ENCODE peak calls at places on chromosomes 1 and 21, in ten cellular contexts. A is GM06990, G is lower lobe of right lung, Y is AG10803, H is epithelial cell of esophagus, O is fibroblast of the aortic adventitia, L is A549, R is dorsolateral prefrontal cortex, X is A673, Z is B cell. P is an unnamed sample.

GRCh38 chr1:158329807-158330206 is 1.5 kb downstream of the CD1B start:
- DNase-seq in O (no peak), Y (no peak), G (no peak), X (peak), L (peak), H (peak), Z (peak), R (no peak), A (no peak), P (no peak)

GRCh38 chr21:37563641-37564340 is 197.2 kb downstream of the DYRK1A start:
- DNase-seq in H (peak), G (peak), X (peak), L (peak), Y (peak), A (peak), R (peak), O (peak), Z (peak), P (peak)

GRCh38 chr1:42759114-42759513 is 7.7 kb downstream of the P3H1 start:
- DNase-seq in O (no peak), Z (no peak), H (no peak), R (no peak), G (no peak), X (no peak), L (no peak), Y (no peak), A (no peak), P (no peak)

GRCh38 chr21:31253684-31254083 is 90.4 kb downstream of the TIAM1 start:
- DNase-seq in R (no peak), O (peak), Z (no peak), A (no peak), H (no peak), X (no peak), L (no peak), G (no peak), Y (no peak), P (no peak)

GRCh38 chr1:168958562-168959289 is 147.8 kb upstream of the ATP1B1 start:
- DNase-seq in Y (no peak), R (no peak), X (no peak), Z (no peak), A (no peak), O (no peak), L (no peak), H (peak), G (no peak), P (no peak)

GRCh38 chr1:31400393-31400792 is 12.6 kb upstream of the SERINC2 start:
- DNase-seq in G (no peak), R (no peak), Z (no peak), L (no peak), X (no peak), A (no peak), H (peak), O (no peak), Y (peak), P (peak)

GRCh38 chr1:23010734-23011449 is 4.8 kb downstream of the TEX46 start:
- DNase-seq in Z (no peak), G (no peak), R (no peak), Y (peak), X (no peak), O (peak), A (no peak), L (peak), H (peak), P (peak)

GRCh38 chr1:54409156-54410142 is 3.3 kb upstream of the SSBP3 start:
- DNase-seq in A (peak), Z (no peak), G (no peak), O (no peak), Y (no peak), R (no peak), L (no peak), H (peak), X (no peak), P (no peak)

GRCh38 chr1:164783778-164784555 is 225.0 kb downstream of the PBX1 start:
- DNase-seq in G (no peak), O (no peak), Z (no peak), Y (no peak), A (no peak), L (no peak), X (no peak), H (peak), R (no peak), P (no peak)

GRCh38 chr21:46661211-46661625 is 25.7 kb downstream of the PRMT2 start:
- DNase-seq in L (no peak), A (peak), O (peak), R (peak), G (peak), H (peak), Y (peak), X (peak), Z (no peak), P (peak)

GRCh38 chr1:198775606-198776005 is 136.8 kb downstream of the PTPRC start:
- DNase-seq in L (no peak), G (no peak), Y (no peak), Z (no peak), R (no peak), O (peak), H (no peak), A (no peak), X (no peak), P (no peak)

GRCh38 chr1:51070640-51071039 is 31.4 kb upstream of the C1orf185 start:
- DNase-seq in X (no peak), G (no peak), Z (no peak), L (no peak), R (no peak), H (peak), O (peak), A (no peak), Y (peak), P (peak)

GRCh38 chr1:12594966-12595838 is 22.8 kb downstream of the DHRS3 start:
- DNase-seq in L (peak), A (no peak), G (peak), H (no peak), Z (no peak), X (no peak), Y (peak), O (peak), R (no peak), P (no peak)

GRCh38 chr1:34617717-34618116 is 137.1 kb upstream of the GJB5 start:
- DNase-seq in O (no peak), Z (no peak), Y (no peak), H (no peak), A (no peak), G (no peak), R (no peak), L (no peak), X (no peak), P (no peak)

GRCh38 chr1:184283999-184284398 is 102.8 kb upstream of the C1orf21 start:
- DNase-seq in H (no peak), Z (no peak), X (peak), R (no peak), A (no peak), G (no peak), O (peak), L (no peak), Y (peak), P (peak)

GRCh38 chr1:218324226-218324580 is 20.9 kb upstream of the TGFB2 start:
- DNase-seq in R (no peak), H (no peak), Z (no peak), X (no peak), Y (no peak), O (no peak), G (no peak), L (no peak), A (no peak), P (no peak)

GRCh38 chr1:110686188-110686587 is 11.4 kb upstream of the KCNA3 start:
- DNase-seq in L (no peak), G (no peak), Z (peak), X (no peak), A (peak), O (no peak), R (no peak), H (no peak), Y (no peak), P (no peak)

GRCh38 chr1:119285482-119285881 is 83.1 kb upstream of the HAO2 start:
- DNase-seq in Y (peak), Z (no peak), A (no peak), O (peak), L (no peak), X (peak), H (peak), R (no peak), G (no peak), P (peak)

GRCh38 chr1:109803901-109804331 is 40.2 kb upstream of the EPS8L3 start:
- DNase-seq in Z (peak), L (no peak), H (no peak), G (no peak), A (no peak), Y (no peak), R (no peak), O (peak), X (peak), P (no peak)

GRCh38 chr21:33026878-33027400 is 1.2 kb downstream of the OLIG2 start:
- DNase-seq in H (no peak), R (no peak), A (no peak), Z (no peak), O (peak), G (no peak), X (no peak), Y (no peak), L (no peak), P (no peak)

GRCh38 chr1:171185064-171185463 is at the start of gene FMO2:
- DNase-seq in G (no peak), O (peak), A (no peak), R (no peak), L (no peak), H (peak), X (no peak), Y (no peak), Z (no peak), P (no peak)

GRCh38 chr21:26070822-26071425 is 99.6 kb downstream of the APP start:
- DNase-seq in O (peak), Z (peak), X (peak), L (no peak), H (peak), G (peak), A (peak), R (no peak), Y (peak), P (peak)

GRCh38 chr1:43994794-43995790 is 3.7 kb downstream of the CCDC24 start:
- DNase-seq in Y (peak), R (no peak), H (no peak), L (peak), X (no peak), Z (no peak), O (no peak), G (no peak), A (no peak), P (no peak)

DNA sequence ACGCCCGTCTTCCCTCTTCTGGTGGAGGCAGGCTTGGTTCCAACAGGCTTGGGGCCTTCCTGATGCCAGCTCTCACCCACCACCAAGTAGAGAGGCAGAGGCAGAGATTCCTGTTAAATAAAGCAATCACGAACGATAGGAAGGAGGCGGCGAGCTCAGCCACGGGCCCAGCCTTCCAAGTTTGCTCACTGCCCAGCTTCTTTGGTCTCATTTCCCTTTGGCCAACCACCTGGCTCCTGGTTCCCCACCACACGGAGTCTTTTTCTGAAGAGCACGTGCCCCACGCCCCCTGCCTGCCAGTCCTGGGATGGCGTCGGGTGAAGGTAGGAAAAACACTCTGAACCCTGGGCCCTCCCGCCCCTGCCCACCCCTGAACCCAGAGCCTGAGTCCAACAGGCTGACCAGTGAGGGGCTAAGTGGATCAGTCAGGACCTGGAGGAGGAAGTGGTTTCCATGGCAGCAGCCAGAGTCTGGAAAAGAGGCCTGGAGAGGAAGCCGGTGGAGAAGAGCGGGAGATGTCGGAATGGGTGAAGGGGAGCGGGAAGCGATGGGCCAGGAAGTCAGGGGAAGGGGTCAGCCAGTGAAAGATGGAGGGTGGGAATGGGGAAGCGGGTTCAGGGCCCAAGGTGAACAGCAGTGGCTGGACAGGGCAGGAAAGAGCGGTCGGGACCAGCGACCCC is 158.2 kb upstream of the KLHDC7A start:
- DNase-seq in R (peak), Y (no peak), H (no peak), A (no peak), G (no peak), L (peak), Z (no peak), O (no peak), X (peak), P (no peak)
- TF ChIP-seq CTCF in R (no peak), Y (no peak), H (no peak), A (peak), G (no peak), L (no peak), Z (no peak), O (no peak), X (peak), P (peak)

GRCh38 chr1:91506071-91506470 is 5.4 kb downstream of the CDC7 start:
- DNase-seq in G (no peak), H (no peak), X (no peak), R (no peak), O (no peak), A (no peak), Y (no peak), Z (no peak), L (no peak), P (no peak)

GRCh38 chr1:91505086-91505485 is 4.4 kb downstream of the CDC7 start:
- DNase-seq in X (no peak), Z (no peak), Y (no peak), A (no peak), G (no peak), O (no peak), H (no peak), R (no peak), L (no peak), P (no peak)

GRCh38 chr1:91510754-91511153 is 10.1 kb downstream of the CDC7 start:
- DNase-seq in R (no peak), Y (no peak), L (no peak), A (no peak), X (no peak), G (no peak), O (no peak), H (no peak), Z (no peak), P (no peak)

GRCh38 chr1:91503975-91504530 is 3.4 kb downstream of the CDC7 start:
- DNase-seq in O (no peak), L (no peak), X (no peak), Y (no peak), R (no peak), H (no peak), A (no peak), G (no peak), Z (no peak), P (no peak)

GRCh38 chr1:91507330-91507729 is 6.7 kb downstream of the CDC7 start:
- DNase-seq in Z (no peak), G (no peak), Y (no peak), L (no peak), R (no peak), X (peak), A (no peak), O (peak), H (no peak), P (no peak)
- TF ChIP-seq CTCF in Z (no peak), G (no peak), Y (no peak), L (peak), R (no peak), X (peak), A (no peak), O (peak), H (no peak), P (peak)

DNA sequence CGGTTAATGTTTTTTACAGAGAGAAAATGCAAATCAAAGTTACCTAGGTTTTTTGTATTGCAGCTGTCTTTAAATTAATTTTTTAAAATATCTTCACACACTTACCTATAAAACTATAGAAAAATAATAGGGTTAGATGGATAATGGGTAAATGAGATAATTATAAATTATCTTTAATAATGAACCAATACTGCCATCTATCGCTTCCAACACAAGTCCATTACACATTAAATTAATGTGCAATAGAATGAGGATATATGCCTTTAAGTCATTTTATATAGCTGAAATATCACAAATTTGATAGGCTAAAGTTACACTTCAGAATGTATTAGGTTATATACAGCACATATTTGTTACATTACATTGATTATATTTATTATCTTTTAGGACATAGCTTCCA is 2212.8 kb downstream of the MRPL39 start:
- DNase-seq in A (no peak), X (peak), G (no peak), L (no peak), H (no peak), Z (no peak), O (no peak), R (no peak), Y (no peak), P (no peak)
- TF ChIP-seq CTCF in A (no peak), X (peak), G (no peak), L (no peak), H (no peak), Z (no peak), O (no peak), R (no peak), Y (no peak), P (no peak)

GRCh38 chr21:29423051-29423450 is 124.3 kb downstream of the BACH1 start:
- DNase-seq in L (no peak), R (no peak), Z (no peak), O (no peak), G (no peak), X (no peak), A (no peak), Y (no peak), H (peak), P (no peak)
- TF ChIP-seq CTCF in L (no peak), R (no peak), Z (no peak), O (no peak), G (no peak), X (no peak), A (no peak), Y (no peak), H (no peak), P (no peak)

DNA sequence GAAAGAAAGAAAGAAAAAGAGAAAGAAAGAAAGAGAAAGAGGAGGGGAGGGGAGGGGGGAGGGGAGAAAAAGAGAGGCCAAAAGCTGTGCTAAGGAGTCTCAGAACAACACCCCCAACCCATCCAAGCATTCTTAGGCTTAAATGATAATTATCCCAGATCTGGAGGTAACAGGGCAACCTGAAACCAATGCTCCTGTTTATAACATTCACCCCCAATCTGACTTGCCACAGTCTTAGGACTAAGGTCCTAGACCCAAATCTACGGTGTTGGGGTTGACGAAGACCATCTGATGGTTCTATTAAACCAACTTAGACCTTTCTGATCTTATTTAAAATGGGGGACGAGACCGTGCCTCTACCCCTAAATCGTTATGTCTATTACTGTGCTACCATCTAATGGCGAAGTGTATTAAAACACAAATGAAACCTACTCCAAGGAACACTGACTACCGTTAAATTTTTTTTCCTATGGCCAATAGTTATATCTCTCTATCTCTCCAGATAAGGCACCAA is 119.3 kb upstream of the CDC42BPA start:
- DNase-seq in A (no peak), R (no peak), G (no peak), Z (no peak), O (peak), X (peak), H (peak), Y (peak), L (peak), P (peak)
- TF ChIP-seq CTCF in A (no peak), R (peak), G (peak), Z (peak), O (peak), X (peak), H (peak), Y (peak), L (peak), P (peak)

DNA sequence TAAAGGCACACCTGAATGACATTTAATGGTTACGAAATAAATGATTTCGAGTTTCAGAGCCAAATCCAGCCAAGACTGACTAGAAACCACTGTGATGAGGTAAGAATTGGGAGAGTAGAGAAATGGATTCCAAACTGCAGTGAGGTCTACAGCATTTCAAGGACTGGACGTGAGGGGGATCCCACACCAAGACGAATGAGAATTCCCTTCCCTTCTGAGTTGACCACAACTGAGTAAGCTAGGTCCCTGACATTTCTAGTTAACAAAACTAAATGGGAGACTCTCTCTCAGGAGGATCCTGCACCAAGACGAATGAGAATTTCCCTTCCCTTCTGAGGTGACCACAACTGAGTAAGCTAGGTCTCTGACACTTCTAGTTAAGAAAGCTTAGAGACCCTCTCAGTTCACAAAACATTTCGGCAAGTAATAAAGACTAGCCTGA is 1.6 kb upstream of the SPATA1 start:
- DNase-seq in A (no peak), X (peak), H (peak), Z (no peak), O (peak), Y (peak), G (no peak), R (no peak), L (no peak), P (peak)
- TF ChIP-seq CTCF in A (no peak), X (no peak), H (no peak), Z (no peak), O (peak), Y (no peak), G (no peak), R (no peak), L (no peak), P (no peak)

P was measured in HFFc6.